ENCODE peak calls at places on chromosome 12, in four cellular contexts. One of them, this sample, is unnamed.

GRCh38 chr12:100189241-100190012 is 11.2 kb upstream of the ACTR6 start:
- DNase-seq in posterior vena cava: no peak
- DNase-seq in MM.1S: no peak
- DNase-seq in fibroblast of the aortic adventitia: no peak
- DNase-seq in this sample: no peak

GRCh38 chr12:88494520-88494919 is 85.8 kb downstream of the KITLG start:
- DNase-seq in posterior vena cava: no peak
- DNase-seq in MM.1S: no peak
- DNase-seq in fibroblast of the aortic adventitia: no peak
- DNase-seq in this sample: no peak

GRCh38 chr12:92928431-92928961 is 599 bp downstream of the EEA1 start:
- DNase-seq in posterior vena cava: peak; percentile 83
- DNase-seq in MM.1S: no peak
- DNase-seq in fibroblast of the aortic adventitia: peak; percentile 23
- DNase-seq in this sample: no peak

GRCh38 chr12:13897811-13898210 is 83.6 kb downstream of the GRIN2B start:
- DNase-seq in posterior vena cava: no peak
- DNase-seq in MM.1S: no peak
- DNase-seq in fibroblast of the aortic adventitia: no peak
- DNase-seq in this sample: no peak

GRCh38 chr12:15597125-15597830 is 191.9 kb downstream of the EPS8 start:
- DNase-seq in posterior vena cava: no peak
- DNase-seq in MM.1S: no peak
- DNase-seq in fibroblast of the aortic adventitia: no peak
- DNase-seq in this sample: no peak

GRCh38 chr12:116159175-116159574 is 118.3 kb downstream of the MED13L start:
- DNase-seq in posterior vena cava: no peak
- DNase-seq in MM.1S: no peak
- DNase-seq in fibroblast of the aortic adventitia: peak; percentile 87
- DNase-seq in this sample: no peak

GRCh38 chr12:5138845-5139244 is 95.2 kb downstream of the KCNA5 start:
- DNase-seq in posterior vena cava: no peak
- DNase-seq in MM.1S: no peak
- DNase-seq in fibroblast of the aortic adventitia: peak; percentile 15
- DNase-seq in this sample: no peak

GRCh38 chr12:99029502-99030271 is 384.6 kb downstream of the APAF1 start:
- DNase-seq in posterior vena cava: no peak
- DNase-seq in MM.1S: no peak
- DNase-seq in fibroblast of the aortic adventitia: no peak
- DNase-seq in this sample: no peak

GRCh38 chr12:106139422-106140141 is 828 bp upstream of the NUAK1 start:
- DNase-seq in posterior vena cava: peak; percentile 93
- DNase-seq in MM.1S: peak; percentile 74
- DNase-seq in fibroblast of the aortic adventitia: peak; percentile 60
- DNase-seq in this sample: no peak

This sample was measured in brain pericyte.